ENCODE peak calls at places on chromosome 9, in six cellular contexts. K is brain microvascular endothelial cell, F is iris pigment epithelial cell, A is Caco-2, P is COLO829, M is LoVo. S is an unnamed sample.

GRCh38 chr9:93617273-93617672 is 40.9 kb downstream of the PHF2 start:
- DNase-seq in F (no peak), P (no peak), M (no peak), A (no peak), K (no peak), S (no peak)

GRCh38 chr9:128118971-128119665 is 8.4 kb downstream of the PTGES2 start:
- DNase-seq in P (no peak), A (peak; percentile 31), F (no peak), M (no peak), K (no peak), S (no peak)

GRCh38 chr9:133655701-133656100 is 19.5 kb downstream of the DBH start:
- DNase-seq in P (no peak), K (no peak), A (no peak), F (no peak), M (no peak), S (no peak)

GRCh38 chr9:35079041-35079425 is 709 bp downstream of the FANCG start:
- DNase-seq in K (no peak), A (no peak), P (no peak), M (no peak), F (no peak), S (no peak)

GRCh38 chr9:114827658-114828360 is 22.0 kb upstream of the TNFSF15 start:
- DNase-seq in M (no peak), P (no peak), F (no peak), K (no peak), A (no peak), S (no peak)

GRCh38 chr9:137461663-137462395 is 2.7 kb upstream of the NSMF start:
- DNase-seq in F (peak; percentile 56), A (peak; percentile 59), M (no peak), P (peak; percentile 61), K (no peak), S (no peak)

GRCh38 chr9:93644397-93645088 is 68.2 kb downstream of the PHF2 start:
- DNase-seq in M (no peak), F (no peak), P (no peak), A (no peak), K (no peak), S (no peak)

GRCh38 chr9:93261735-93262523 is 78.0 kb downstream of the WNK2 start:
- DNase-seq in P (no peak), K (no peak), A (no peak), M (no peak), F (no peak), S (no peak)

GRCh38 chr9:135075234-135076142 is 12.0 kb upstream of the OLFM1 start:
- DNase-seq in M (no peak), P (no peak), F (peak; percentile 15), K (no peak), A (peak; percentile 7), S (no peak)

GRCh38 chr9:5838884-5839571 is 6.1 kb upstream of the ERMP1 start:
- DNase-seq in F (peak; percentile 64), K (peak; percentile 32), A (peak; percentile 84), P (no peak), M (peak; percentile 89), S (no peak)

GRCh38 chr9:5957166-5957565 is 58.3 kb downstream of the RANBP6 start:
- DNase-seq in F (no peak), A (no peak), K (no peak), M (no peak), P (no peak), S (no peak)

GRCh38 chr9:4662989-4663792 is 1.1 kb downstream of the PLPP6 start:
- DNase-seq in F (peak; percentile 7), K (no peak), P (no peak), M (no peak), A (no peak), S (no peak)

GRCh38 chr9:18238752-18239151 is 235.2 kb upstream of the ADAMTSL1 start:
- DNase-seq in A (no peak), M (peak; percentile 15), P (no peak), F (peak; percentile 79), K (peak; percentile 15), S (peak; percentile 27)

GRCh38 chr9:110936719-110937452 is 101.4 kb downstream of the LPAR1 start:
- DNase-seq in F (peak; percentile 71), K (no peak), P (no peak), A (no peak), M (no peak), S (no peak)

GRCh38 chr9:69175488-69175872 is 1.4 kb downstream of the TJP2 start:
- DNase-seq in A (no peak), M (no peak), K (no peak), F (no peak), P (no peak), S (no peak)

GRCh38 chr9:2722715-2723114 is 5.4 kb downstream of the KCNV2 start:
- DNase-seq in P (no peak), M (no peak), A (no peak), F (peak; percentile 46), K (no peak), S (peak; percentile 50)

GRCh38 chr9:109052416-109052815 is 39.1 kb upstream of the CTNNAL1 start:
- DNase-seq in P (peak; percentile 74), K (peak; percentile 34), M (no peak), A (no peak), F (peak; percentile 75), S (peak; percentile 44)

GRCh38 chr9:134367796-134368490 is 41.7 kb downstream of the RXRA start:
- DNase-seq in K (no peak), A (peak; percentile 49), M (no peak), P (no peak), F (no peak), S (no peak)

GRCh38 chr9:132590318-132591182 is 8.1 kb downstream of the BARHL1 start:
- DNase-seq in K (no peak), P (no peak), M (no peak), A (no peak), F (no peak), S (no peak)

GRCh38 chr9:134835455-134835854 is 45.2 kb upstream of the FCN2 start:
- DNase-seq in P (no peak), K (no peak), M (no peak), F (no peak), A (no peak), S (no peak)

GRCh38 chr9:695252-695651 is 146.2 kb upstream of the DMRT1 start:
- DNase-seq in A (no peak), K (no peak), P (no peak), F (no peak), M (no peak), S (no peak)

GRCh38 chr9:21402387-21403247 is 6.3 kb upstream of the IFNA8 start:
- DNase-seq in P (no peak), M (no peak), K (no peak), A (no peak), F (no peak), S (no peak)

GRCh38 chr9:94937214-94937903 is 210.9 kb downstream of the AOPEP start:
- DNase-seq in K (peak; percentile 82), P (peak; percentile 93), A (no peak), F (peak; percentile 92), M (peak; percentile 44), S (peak; percentile 83)

GRCh38 chr9:116506685-116507084 is 180.4 kb upstream of the TRIM32 start:
- DNase-seq in A (no peak), M (no peak), P (no peak), K (no peak), F (no peak), S (no peak)

GRCh38 chr9:129252937-129253819 is 75.1 kb upstream of the IER5L start:
- DNase-seq in A (no peak), P (no peak), K (no peak), F (no peak), M (no peak), S (no peak)

GRCh38 chr9:98236881-98237487 is 18.5 kb downstream of the TBC1D2 start:
- DNase-seq in A (peak; percentile 83), F (no peak), M (no peak), K (no peak), P (no peak), S (no peak)

GRCh38 chr9:97900103-97900737 is 22.1 kb downstream of the TRMO start:
- DNase-seq in A (no peak), M (no peak), F (peak; percentile 77), K (peak; percentile 28), P (no peak), S (peak; percentile 35)

GRCh38 chr9:120443489-120443888 is 136.5 kb downstream of the CDK5RAP2 start:
- DNase-seq in F (peak; percentile 96), A (no peak), M (no peak), K (peak; percentile 81), P (no peak), S (peak; percentile 79)

GRCh38 chr9:125568616-125569015 is 138.4 kb downstream of the MAPKAP1 start:
- DNase-seq in F (no peak), A (no peak), P (no peak), K (no peak), M (no peak), S (no peak)

GRCh38 chr9:6758418-6759113 is 793 bp downstream of the KDM4C start:
- DNase-seq in A (peak; percentile 48), P (no peak), K (peak; percentile 35), F (peak; percentile 68), M (peak; percentile 53), S (no peak)

GRCh38 chr9:135522137-135522877 is 1.1 kb downstream of the LCN1 start:
- DNase-seq in M (no peak), F (no peak), P (no peak), K (no peak), A (no peak), S (no peak)

GRCh38 chr9:70901741-70902140 is 219.7 kb downstream of the TRPM3 start:
- DNase-seq in M (no peak), F (no peak), A (no peak), P (no peak), K (no peak), S (no peak)

GRCh38 chr9:99013550-99013949 is 69.8 kb downstream of the COL15A1 start:
- DNase-seq in P (no peak), F (no peak), M (no peak), A (no peak), K (no peak), S (no peak)